ENCODE peak calls at places on chromosomes 1 and 21, in six cellular contexts. L, D, F, R, I and W are unnamed samples.
A peak's percentile ranks its signal among the peaks of the same experiment; 100 is the strongest.

GRCh38 chr21:14736162-14736561 is 190.0 kb upstream of the SAMSN1 start:
- DNase-seq in I (no peak), L (no peak), R (no peak), F (no peak), D (no peak), W (no peak)

GRCh38 chr1:151130837-151131586 is 15.4 kb downstream of the SEMA6C start:
- DNase-seq in R (no peak), L (no peak), F (peak; percentile 88), I (peak; percentile 97), D (peak; percentile 92), W (peak; percentile 79)

GRCh38 chr21:45823100-45823681 is 158.4 kb upstream of the COL6A1 start:
- DNase-seq in F (no peak), D (no peak), R (no peak), I (no peak), L (no peak), W (no peak)

GRCh38 chr1:90963236-90963635 is 58.6 kb downstream of the ZNF644 start:
- DNase-seq in R (no peak), D (no peak), I (no peak), F (no peak), L (no peak), W (no peak)

GRCh38 chr1:66654643-66655042 is 97.6 kb upstream of the DYNLT5 start:
- DNase-seq in F (no peak), D (no peak), R (no peak), L (no peak), I (no peak), W (no peak)

GRCh38 chr1:84847253-84848247 is 45.5 kb downstream of the LPAR3 start:
- DNase-seq in I (no peak), F (peak; percentile 97), L (peak; percentile 62), D (peak; percentile 99), R (peak; percentile 48), W (peak; percentile 94)

GRCh38 chr1:165403835-165404482 is 41.0 kb downstream of the RXRG start:
- DNase-seq in D (peak; percentile 36), R (peak; percentile 21), L (peak; percentile 24), I (peak; percentile 66), F (peak; percentile 2), W (peak; percentile 21)

GRCh38 chr1:23865543-23865930 is 2.6 kb downstream of the FUCA1 start:
- DNase-seq in R (no peak), I (no peak), F (peak; percentile 10), L (peak; percentile 73), D (peak; percentile 12), W (no peak)

GRCh38 chr1:78722947-78723346 is 73.3 kb downstream of the IFI44 start:
- DNase-seq in I (no peak), L (no peak), F (no peak), D (peak; percentile 47), R (no peak), W (no peak)

GRCh38 chr1:176499671-176500070 is 36.7 kb downstream of the PAPPA2 start:
- DNase-seq in L (no peak), F (no peak), R (no peak), D (peak; percentile 13), I (no peak), W (no peak)

GRCh38 chr1:89277725-89278124 is 5.1 kb upstream of the GBP5 start:
- DNase-seq in D (no peak), F (no peak), R (no peak), I (no peak), L (no peak), W (no peak)

GRCh38 chr1:154956557-154956956 is 658 bp upstream of the PBXIP1 start:
- DNase-seq in R (no peak), I (no peak), D (peak; percentile 34), L (no peak), F (no peak), W (peak; percentile 25)

GRCh38 chr1:111441573-111442192 is 7.4 kb downstream of the WDR77 start:
- DNase-seq in L (no peak), F (peak; percentile 36), R (peak; percentile 32), I (peak; percentile 76), D (peak; percentile 22), W (peak; percentile 44)

GRCh38 chr1:180778782-180779398 is 133.8 kb upstream of the KIAA1614 start:
- DNase-seq in D (no peak), L (peak; percentile 10), F (no peak), R (peak; percentile 28), I (peak; percentile 33), W (no peak)

GRCh38 chr1:85275701-85276289 is 637 bp downstream of the BCL10 start:
- DNase-seq in F (no peak), R (no peak), D (peak; percentile 88), L (peak; percentile 33), I (no peak), W (peak; percentile 65)

GRCh38 chr1:160726498-160727391 is 12.3 kb upstream of the SLAMF7 start:
- DNase-seq in I (peak; percentile 88), D (peak; percentile 72), R (peak; percentile 86), L (peak; percentile 75), F (peak; percentile 44), W (peak; percentile 66)
- H3K4me2 ChIP-seq in I (peak overlapping the region; percentile 6), D (no peak overlapping the region), R (peak overlapping the region; percentile 58), L (peak overlapping the region; percentile 26), F (no peak overlapping the region), W (no peak overlapping the region)

GRCh38 chr1:26788515-26788785 is 700 bp downstream of the PIGV start:
- DNase-seq in L (no peak), F (no peak), R (no peak), I (no peak), D (no peak), W (no peak)

GRCh38 chr1:26788836-26789611 is 1.3 kb downstream of the PIGV start:
- DNase-seq in I (peak; percentile 81), R (peak; percentile 78), D (peak; percentile 95), F (peak; percentile 88), L (peak; percentile 76), W (peak; percentile 82)

GRCh38 chr1:26789953-26790352 is 2.2 kb downstream of the PIGV start:
- DNase-seq in I (no peak), R (no peak), L (no peak), D (no peak), F (no peak), W (no peak)

GRCh38 chr1:26790551-26790953 is 2.8 kb downstream of the PIGV start:
- DNase-seq in R (no peak), I (no peak), F (no peak), L (no peak), D (no peak), W (no peak)

GRCh38 chr1:26789612-26789865 is 1.8 kb downstream of the PIGV start:
- DNase-seq in L (no peak), R (no peak), D (no peak), I (no peak), F (no peak), W (no peak)
- H3K4me2 ChIP-seq in L (peak overlapping the region; percentile 99), R (peak overlapping the region; percentile 98), D (no peak overlapping the region), I (no peak overlapping the region), F (no peak overlapping the region), W (no peak overlapping the region)

DNA sequence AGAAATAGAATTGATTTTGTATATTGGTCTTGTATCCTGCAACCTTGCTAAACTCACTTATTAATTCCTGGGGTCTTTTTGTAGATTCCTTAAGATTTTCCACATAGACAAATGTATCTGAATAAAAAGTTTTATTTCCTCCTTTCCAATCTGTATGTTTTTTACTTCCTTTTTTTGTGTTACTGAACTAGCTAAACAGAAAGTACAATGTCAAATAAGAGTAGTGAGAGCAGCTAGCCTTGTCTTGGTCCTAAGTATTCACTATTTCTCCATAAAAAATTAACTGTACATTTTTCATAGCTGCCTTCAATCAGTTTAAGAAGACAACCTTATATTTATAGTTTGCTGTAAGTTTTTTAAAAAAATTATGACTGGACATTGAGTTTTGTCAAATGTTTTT is 74.9 kb downstream of the FASLG start:
- DNase-seq in F (no peak), R (no peak), I (no peak), L (no peak), D (no peak), W (no peak)
- H3K4me2 ChIP-seq in F (no peak overlapping the region), R (no peak overlapping the region), I (no peak overlapping the region), L (no peak overlapping the region), D (no peak overlapping the region), W (no peak overlapping the region)

GRCh38 chr1:182762536-182762935 is 27.0 kb upstream of the NPL start:
- DNase-seq in F (no peak), I (no peak), D (no peak), L (no peak), R (no peak), W (no peak)

GRCh38 chr1:182764029-182764768 is 25.4 kb upstream of the NPL start:
- DNase-seq in D (no peak), R (no peak), I (no peak), F (no peak), L (no peak), W (no peak)

GRCh38 chr1:182766050-182766449 is 23.5 kb upstream of the NPL start:
- DNase-seq in I (no peak), L (no peak), D (no peak), F (no peak), R (no peak), W (no peak)

GRCh38 chr1:182765416-182765815 is 24.2 kb upstream of the NPL start:
- DNase-seq in R (no peak), D (no peak), L (no peak), I (no peak), F (no peak), W (no peak)

GRCh38 chr1:182761396-182762395 is 27.9 kb upstream of the NPL start:
- DNase-seq in I (no peak), R (no peak), F (peak; percentile 18), L (no peak), D (peak; percentile 36), W (peak; percentile 7)
- H3K4me2 ChIP-seq in I (no peak overlapping the region), R (no peak overlapping the region), F (no peak overlapping the region), L (no peak overlapping the region), D (no peak overlapping the region), W (no peak overlapping the region)

GRCh38 chr1:206048582-206048981 is 4.4 kb upstream of the RHEX start:
- DNase-seq in D (no peak), L (no peak), I (no peak), R (peak; percentile 59), F (no peak), W (no peak)

GRCh38 chr1:206049919-206050600 is 2.9 kb upstream of the RHEX start:
- DNase-seq in L (no peak), D (no peak), I (no peak), R (no peak), F (no peak), W (no peak)

GRCh38 chr1:206050655-206051235 is 2.2 kb upstream of the RHEX start:
- DNase-seq in L (no peak), R (no peak), I (no peak), F (no peak), D (no peak), W (no peak)

GRCh38 chr1:206049293-206049692 is 3.7 kb upstream of the RHEX start:
- DNase-seq in L (no peak), R (no peak), F (no peak), I (no peak), D (no peak), W (no peak)

DNA sequence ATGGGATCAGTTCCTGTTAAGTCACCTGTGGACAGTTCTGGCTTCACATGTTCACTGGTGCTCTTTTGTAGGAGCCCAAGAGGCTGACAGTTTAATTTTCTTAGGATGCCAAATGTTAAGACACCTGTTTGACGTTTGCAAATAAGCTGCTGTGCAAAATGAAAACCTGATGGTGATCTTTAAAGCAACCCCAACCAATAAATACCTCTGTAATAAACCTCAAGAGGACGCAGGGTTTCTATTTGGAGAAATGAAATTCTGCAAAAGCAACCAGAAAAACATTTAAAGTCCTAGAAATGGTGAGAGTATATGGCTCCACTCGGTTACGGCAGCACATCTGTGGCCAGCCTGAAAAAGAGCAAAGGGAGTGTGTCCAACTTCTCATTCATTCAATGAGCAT is 5.7 kb upstream of the RHEX start:
- DNase-seq in F (no peak), D (no peak), L (no peak), R (no peak), I (no peak), W (no peak)
- H3K4me2 ChIP-seq in F (no peak overlapping the region), D (no peak overlapping the region), L (no peak overlapping the region), R (no peak overlapping the region), I (no peak overlapping the region), W (no peak overlapping the region)